ENCODE peak calls at places on chromosomes 2 and 18, in seven cellular contexts. S is HCT116, P is lower lobe of right lung, Z is HL-60, X is heart left ventricle, K is hepatocyte, D is esophagus squamous epithelium. Q is an unnamed sample.
A peak's percentile ranks its signal among the peaks of the same experiment; 100 is the strongest.

GRCh38 chr2:230849633-230850357 is 14.9 kb upstream of the ITM2C start:
- DNase-seq in K (peak; percentile 43), X (peak; percentile 56), S (peak; percentile 35), Z (no peak), D (no peak), P (peak; percentile 76), Q (peak; percentile 44)

GRCh38 chr2:98164256-98164655 is 77.3 kb downstream of the VWA3B start:
- DNase-seq in Z (no peak), S (no peak), P (no peak), X (no peak), K (no peak), D (no peak), Q (no peak)

GRCh38 chr2:95316466-95317122 is 19.4 kb downstream of the KCNIP3 start:
- DNase-seq in K (no peak), X (no peak), D (no peak), P (no peak), S (no peak), Z (peak; percentile 3), Q (peak; percentile 74)

GRCh38 chr2:29606105-29606871 is 315.1 kb downstream of the ALK start:
- DNase-seq in K (no peak), S (no peak), D (no peak), X (no peak), Z (no peak), P (no peak), Q (no peak)

GRCh38 chr2:174787485-174788205 is 23.4 kb upstream of the CHRNA1 start:
- DNase-seq in P (no peak), K (peak; percentile 84), X (no peak), D (no peak), Z (no peak), S (no peak), Q (no peak)

GRCh38 chr18:39751926-39752325 is 2186.3 kb upstream of the CELF4 start:
- DNase-seq in Z (no peak), X (no peak), D (no peak), S (no peak), P (no peak), K (no peak), Q (no peak)

GRCh38 chr2:190412971-190413370 is 4.8 kb downstream of the MFSD6 start:
- DNase-seq in K (no peak), S (no peak), Z (no peak), P (no peak), D (no peak), X (no peak), Q (no peak)

GRCh38 chr18:3248670-3249359 is 1.2 kb downstream of the MYL12A start:
- DNase-seq in X (no peak), D (no peak), K (peak; percentile 62), Z (peak; percentile 70), P (no peak), S (no peak), Q (peak; percentile 75)

GRCh38 chr2:174138161-174138560 is 110.2 kb downstream of the OLA1 start:
- DNase-seq in K (no peak), S (no peak), D (no peak), P (no peak), X (no peak), Z (no peak), Q (peak; percentile 61)

GRCh38 chr2:237922641-237923361 is 44.0 kb upstream of the UBE2F start:
- DNase-seq in P (no peak), X (no peak), K (peak; percentile 72), Z (no peak), S (peak; percentile 49), D (no peak), Q (no peak)
- H3K4me3 ChIP-seq in P (peak overlapping the region; percentile 40), X (peak overlapping the region; percentile 49), K (no peak overlapping the region), Z (no peak overlapping the region), S (peak overlapping the region; percentile 45), D (peak overlapping the region; percentile 33), Q (no peak overlapping the region)

DNA sequence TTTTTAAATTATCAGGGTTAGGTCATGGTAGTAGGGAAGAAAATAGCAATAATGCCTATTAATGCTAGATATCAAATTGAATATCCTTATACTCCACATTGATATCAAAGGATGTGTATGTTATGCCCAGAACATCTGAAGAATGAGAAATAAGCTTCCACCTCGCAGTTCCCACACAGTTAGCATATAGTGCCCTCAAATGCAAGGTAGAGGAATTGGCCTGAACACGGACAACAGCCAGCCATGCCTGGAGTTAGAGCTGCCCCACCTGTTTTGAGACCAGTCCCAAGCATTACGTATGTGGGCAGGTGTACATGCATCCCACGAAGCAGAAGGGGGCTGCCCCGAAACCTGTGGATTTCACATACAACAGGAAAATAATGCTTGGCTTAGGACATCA is 79.6 kb downstream of the SUMO1 start:
- DNase-seq in D (no peak), S (no peak), X (no peak), P (no peak), K (no peak), Z (no peak), Q (no peak)
- TF ChIP-seq CTCF in D (no peak), S (no peak), X (no peak), P (no peak), K (peak; percentile 54), Z (no peak), Q (peak; percentile 50)

GRCh38 chr18:9047715-9048114 is 54.8 kb upstream of the NDUFV2 start:
- DNase-seq in P (no peak), K (no peak), X (no peak), S (no peak), D (no peak), Z (no peak), Q (no peak)

GRCh38 chr18:9049495-9049809 is 53.0 kb upstream of the NDUFV2 start:
- DNase-seq in P (no peak), Z (no peak), K (no peak), S (no peak), X (no peak), D (no peak), Q (no peak)

GRCh38 chr18:9053814-9054213 is 48.7 kb upstream of the NDUFV2 start:
- DNase-seq in P (no peak), X (no peak), S (no peak), K (no peak), Z (no peak), D (no peak), Q (no peak)

GRCh38 chr18:9043581-9043980 is 58.9 kb upstream of the NDUFV2 start:
- DNase-seq in K (no peak), S (no peak), X (no peak), D (no peak), Z (no peak), P (no peak), Q (no peak)

DNA sequence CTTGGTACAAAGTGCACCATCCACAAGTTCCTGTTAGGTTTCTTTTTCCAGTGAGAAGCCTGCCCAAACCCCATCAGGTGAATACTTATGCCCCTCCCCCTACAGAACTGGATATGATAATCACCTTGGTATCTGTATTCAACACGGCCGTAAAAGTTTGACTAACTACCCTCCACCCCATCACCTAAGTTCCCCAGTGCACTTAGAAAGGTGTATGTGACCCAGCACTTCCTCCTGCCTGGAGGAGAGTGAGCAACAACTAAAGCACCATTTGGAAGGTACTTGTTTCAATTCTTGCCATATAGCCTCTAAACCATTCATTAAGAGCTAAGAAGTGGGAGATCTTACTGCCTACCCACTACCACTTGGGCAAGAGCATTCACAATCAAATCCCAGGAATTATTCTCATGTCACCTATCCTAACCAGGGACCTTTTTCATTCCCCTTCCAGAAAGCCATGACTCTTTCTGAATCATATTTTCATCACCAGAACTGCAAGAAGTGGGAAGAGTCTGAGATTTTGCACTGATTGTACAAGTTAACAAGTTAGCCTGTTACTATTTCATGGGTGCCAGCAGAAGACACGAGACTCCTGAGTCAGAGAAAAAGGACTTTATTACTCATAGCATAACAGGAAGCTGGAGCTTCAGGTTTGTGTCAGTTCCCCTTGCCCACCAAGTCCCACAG is 53.5 kb upstream of the NDUFV2 start:
- DNase-seq in Z (no peak), S (no peak), D (no peak), K (no peak), P (no peak), X (no peak), Q (no peak)
- H3K27ac ChIP-seq in Z (no peak overlapping the region), S (no peak overlapping the region), D (peak overlapping the region; percentile 11), K (peak overlapping the region; percentile 42), P (no peak overlapping the region), X (no peak overlapping the region), Q (no peak overlapping the region)

GRCh38 chr2:196515041-196515440 is 124.5 kb upstream of the CCDC150 start:
- DNase-seq in P (no peak), Z (no peak), D (no peak), K (no peak), X (peak; percentile 79), S (no peak), Q (no peak)

GRCh38 chr2:196516541-196516940 is 123.0 kb upstream of the CCDC150 start:
- DNase-seq in D (no peak), K (no peak), X (no peak), Z (no peak), S (no peak), P (no peak), Q (no peak)

GRCh38 chr2:196513796-196514526 is 125.6 kb upstream of the CCDC150 start:
- DNase-seq in P (no peak), K (no peak), D (no peak), X (no peak), S (no peak), Z (no peak), Q (no peak)

GRCh38 chr2:196515608-196516007 is 123.9 kb upstream of the CCDC150 start:
- DNase-seq in D (no peak), Z (no peak), P (no peak), X (no peak), S (no peak), K (no peak), Q (no peak)

DNA sequence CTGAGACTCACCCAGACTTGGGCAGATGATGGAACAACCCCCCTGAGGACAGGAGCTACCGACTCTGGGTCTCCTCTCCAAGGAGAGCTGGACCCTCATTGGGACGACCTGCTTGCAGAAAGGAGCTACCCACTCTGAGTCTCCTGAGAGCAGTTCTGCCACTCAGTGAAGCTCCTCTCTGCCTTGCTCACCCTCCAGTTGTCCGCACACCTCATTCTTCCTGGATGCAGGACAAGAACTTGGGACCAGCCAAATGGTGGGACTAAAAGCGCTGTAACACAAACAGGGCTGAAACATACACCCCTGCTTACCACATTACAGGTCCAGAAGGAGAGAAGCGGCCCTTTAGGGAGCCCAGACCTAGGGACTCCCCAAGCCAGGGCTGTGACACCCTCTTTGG is 124.9 kb upstream of the CCDC150 start:
- DNase-seq in P (no peak), X (no peak), D (no peak), K (no peak), Z (no peak), S (no peak), Q (no peak)
- H3K4me3 ChIP-seq in P (no peak overlapping the region), X (peak overlapping the region; percentile 5), D (peak overlapping the region; percentile 18), K (no peak overlapping the region), Z (no peak overlapping the region), S (no peak overlapping the region), Q (no peak overlapping the region)

GRCh38 chr2:63050186-63050915 is at the start of gene OTX1:
- DNase-seq in S (peak; percentile 56), X (no peak), P (peak; percentile 69), Z (peak; percentile 47), K (peak; percentile 69), D (no peak), Q (peak; percentile 78)

GRCh38 chr2:63047193-63047533 is 3.5 kb upstream of the OTX1 start:
- DNase-seq in Z (no peak), X (no peak), D (no peak), K (no peak), S (no peak), P (no peak), Q (no peak)

GRCh38 chr2:63049291-63050185 is 1.1 kb upstream of the OTX1 start:
- DNase-seq in S (no peak), D (no peak), Z (no peak), K (peak; percentile 15), P (no peak), X (no peak), Q (no peak)

GRCh38 chr2:63048367-63049171 is 2.1 kb upstream of the OTX1 start:
- DNase-seq in K (peak; percentile 30), S (no peak), D (no peak), P (no peak), Z (no peak), X (no peak), Q (no peak)

GRCh38 chr2:63047534-63048281 is 2.9 kb upstream of the OTX1 start:
- DNase-seq in D (no peak), P (peak; percentile 53), S (no peak), Z (no peak), X (no peak), K (peak; percentile 40), Q (no peak)
- TF ChIP-seq CTCF in D (no peak), P (no peak), S (no peak), Z (no peak), X (no peak), K (peak; percentile 21), Q (no peak)